ENCODE peak calls at places on chromosome 18, in eight cellular contexts. L, U, Y, Q, W, E, X and F are unnamed samples.

GRCh38 chr18:11749305-11749704 is 60.2 kb downstream of the GNAL start:
- DNase-seq in L (no peak), U (no peak), Y (no peak), Q (no peak), W (no peak), E (no peak), X (no peak), F (no peak)

GRCh38 chr18:10230072-10230471 is 224.4 kb upstream of the APCDD1 start:
- DNase-seq in L (no peak), U (no peak), Y (no peak), Q (peak; percentile 86), W (peak; percentile 6), E (no peak), X (no peak), F (no peak)

GRCh38 chr18:7173216-7173615 is 55.6 kb upstream of the LAMA1 start:
- DNase-seq in L (no peak), U (no peak), Y (no peak), Q (no peak), W (no peak), E (no peak), X (no peak), F (no peak)

GRCh38 chr18:59718108-59719057 is 21.2 kb upstream of the CCBE1 start:
- DNase-seq in L (no peak), U (no peak), Y (no peak), Q (peak; percentile 98), W (peak; percentile 33), E (no peak), X (no peak), F (no peak)

GRCh38 chr18:10928971-10929373 is 220.4 kb downstream of the PIEZO2 start:
- DNase-seq in L (no peak), U (no peak), Y (no peak), Q (no peak), W (no peak), E (no peak), X (no peak), F (no peak)

GRCh38 chr18:44149706-44150105 is 531.0 kb upstream of the SETBP1 start:
- DNase-seq in L (no peak), U (no peak), Y (no peak), Q (peak; percentile 60), W (no peak), E (no peak), X (no peak), F (no peak)

GRCh38 chr18:56973487-56973886 is 173.4 kb upstream of the BOD1L2 start:
- DNase-seq in L (no peak), U (no peak), Y (no peak), Q (peak; percentile 23), W (no peak), E (no peak), X (no peak), F (no peak)

GRCh38 chr18:3652380-3653262 is 202.6 kb downstream of the TGIF1 start:
- DNase-seq in L (no peak), U (no peak), Y (peak; percentile 70), Q (peak; percentile 99), W (peak; percentile 68), E (peak; percentile 79), X (no peak), F (no peak)

GRCh38 chr18:47409519-47409918 is 158.1 kb upstream of the SKOR2 start:
- DNase-seq in L (no peak), U (no peak), Y (no peak), Q (no peak), W (no peak), E (no peak), X (no peak), F (no peak)

GRCh38 chr18:44598514-44598913 is 82.2 kb upstream of the SETBP1 start:
- DNase-seq in L (no peak), U (no peak), Y (no peak), Q (no peak), W (no peak), E (no peak), X (no peak), F (no peak)

GRCh38 chr18:31203086-31203793 is 40.6 kb upstream of the DSC1 start:
- DNase-seq in L (no peak), U (peak; percentile 69), Y (peak; percentile 58), Q (no peak), W (no peak), E (peak; percentile 54), X (no peak), F (peak; percentile 80)

GRCh38 chr18:3902676-3903075 is 452.7 kb downstream of the TGIF1 start:
- DNase-seq in L (peak; percentile 9), U (no peak), Y (no peak), Q (no peak), W (no peak), E (no peak), X (no peak), F (no peak)

GRCh38 chr18:1011342-1011741 is 106.7 kb downstream of the ADCYAP1 start:
- DNase-seq in L (no peak), U (no peak), Y (no peak), Q (no peak), W (no peak), E (no peak), X (no peak), F (no peak)

GRCh38 chr18:55900380-55900779 is 312.4 kb upstream of the TCF4 start:
- DNase-seq in L (no peak), U (no peak), Y (no peak), Q (peak; percentile 53), W (no peak), E (no peak), X (no peak), F (no peak)

GRCh38 chr18:9643549-9643948 is 29.2 kb upstream of the PPP4R1 start:
- DNase-seq in L (peak; percentile 49), U (no peak), Y (no peak), Q (peak; percentile 98), W (no peak), E (no peak), X (no peak), F (no peak)

GRCh38 chr18:52723456-52724065 is 383.6 kb downstream of the DCC start:
- DNase-seq in L (peak; percentile 23), U (no peak), Y (no peak), Q (no peak), W (no peak), E (no peak), X (no peak), F (no peak)

GRCh38 chr18:46079336-46079735 is 7.3 kb upstream of the PSTPIP2 start:
- DNase-seq in L (no peak), U (no peak), Y (no peak), Q (no peak), W (no peak), E (no peak), X (no peak), F (no peak)

GRCh38 chr18:8847066-8847755 is 141.9 kb downstream of the MTCL1 start:
- DNase-seq in L (no peak), U (no peak), Y (no peak), Q (peak; percentile 45), W (no peak), E (no peak), X (no peak), F (no peak)

DNA sequence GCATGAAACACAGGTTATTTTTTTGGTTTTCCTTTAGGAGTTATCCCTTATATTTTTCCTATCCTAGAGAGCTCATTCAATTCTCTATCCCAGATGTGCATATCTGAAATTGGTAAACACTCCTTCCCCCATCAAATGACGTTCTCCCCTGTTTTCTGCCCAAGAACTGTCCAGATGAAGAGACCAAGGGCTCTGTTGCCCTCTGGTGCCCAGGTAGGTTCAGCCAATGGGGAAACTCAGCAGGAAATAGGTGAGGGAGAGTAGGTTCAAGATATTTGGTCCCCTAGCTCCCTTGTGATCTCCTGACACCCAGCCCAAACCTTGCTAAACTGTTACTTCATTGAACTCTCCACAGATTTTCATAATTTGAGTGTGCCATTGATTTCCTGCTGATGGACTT is 14.1 kb upstream of the INO80C start:
- DNase-seq in L (no peak), U (no peak), Y (no peak), Q (peak; percentile 3), W (no peak), E (peak; percentile 9), X (no peak), F (no peak)
- TF ChIP-seq CTCF in L (no peak), U (no peak), Y (no peak), Q (peak; percentile 35), W (no peak), E (peak; percentile 15), X (peak; percentile 67), F (no peak)

GRCh38 chr18:23578067-23578705 is 8.1 kb downstream of the NPC1 start:
- DNase-seq in L (no peak), U (no peak), Y (no peak), Q (no peak), W (no peak), E (no peak), X (no peak), F (no peak)
- H3K4me1 ChIP-seq in L (peaks cover 14% of the 10 kb centered on the region), U (peaks cover 47% of the 10 kb centered on the region), Y (peaks cover 6% of the 10 kb centered on the region), Q (peaks cover 31% of the 10 kb centered on the region), W (peaks cover 3% of the 10 kb centered on the region), E (peaks cover 5% of the 10 kb centered on the region), X (peaks cover 1% of the 10 kb centered on the region), F (peaks cover 74% of the 10 kb centered on the region)

GRCh38 chr18:48832961-48833700 is 117.6 kb downstream of the SMAD7 start:
- DNase-seq in L (peak; percentile 52), U (peak; percentile 78), Y (peak; percentile 74), Q (peak; percentile 81), W (no peak), E (peak; percentile 56), X (peak; percentile 46), F (peak; percentile 73)

GRCh38 chr18:48835119-48835518 is 115.6 kb downstream of the SMAD7 start:
- DNase-seq in L (no peak), U (peak; percentile 17), Y (no peak), Q (no peak), W (no peak), E (no peak), X (peak; percentile 35), F (peak; percentile 6)

GRCh38 chr18:48835745-48836191 is 115.0 kb downstream of the SMAD7 start:
- DNase-seq in L (no peak), U (peak; percentile 43), Y (no peak), Q (no peak), W (no peak), E (no peak), X (no peak), F (peak; percentile 30)

GRCh38 chr18:48834421-48835011 is 116.2 kb downstream of the SMAD7 start:
- DNase-seq in L (no peak), U (peak; percentile 89), Y (peak; percentile 69), Q (peak; percentile 84), W (peak; percentile 40), E (peak; percentile 59), X (peak; percentile 66), F (peak; percentile 85)

DNA sequence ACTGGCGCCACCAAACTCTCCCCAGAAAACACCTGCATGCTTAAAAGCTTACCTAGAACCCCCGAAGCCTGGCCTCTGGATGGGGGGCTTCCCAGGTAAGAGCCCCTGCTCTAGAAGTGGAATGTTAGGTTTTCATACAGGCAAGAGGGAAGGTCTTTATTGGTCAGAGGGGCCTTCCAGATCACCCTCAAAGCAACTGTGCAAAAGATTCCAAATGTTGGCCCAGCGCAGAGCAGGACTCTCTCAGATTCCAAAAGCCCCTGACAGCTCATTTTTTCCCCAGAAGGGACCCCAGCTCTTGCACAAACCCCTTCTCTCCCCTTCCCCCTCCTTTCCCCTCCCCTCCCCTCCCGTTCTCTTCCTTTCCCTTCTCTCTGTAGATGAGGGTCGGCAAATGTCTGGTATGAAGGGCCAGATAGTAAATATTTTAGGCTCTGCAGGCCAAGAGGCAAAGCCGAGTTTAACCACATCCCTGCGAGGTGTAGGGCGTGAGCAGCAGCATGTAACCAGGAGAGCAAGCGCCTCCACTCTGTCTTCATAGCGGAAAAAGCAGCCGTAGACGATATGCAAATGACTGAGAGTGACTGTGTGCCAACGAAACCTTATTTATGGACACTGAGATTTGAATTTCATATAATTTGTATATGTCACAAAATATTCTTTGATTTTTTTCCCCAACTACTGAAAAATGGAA is 116.9 kb downstream of the SMAD7 start:
- DNase-seq in L (no peak), U (peak; percentile 51), Y (peak; percentile 61), Q (peak; percentile 26), W (no peak), E (no peak), X (peak; percentile 33), F (peak; percentile 47)
- H3K4me3 ChIP-seq in L (no peak overlapping the region), U (peak overlapping the region; percentile 37), Y (no peak overlapping the region), Q (peak overlapping the region; percentile 51), W (no peak overlapping the region), E (no peak overlapping the region), X (no peak overlapping the region), F (peak overlapping the region; percentile 42)

GRCh38 chr18:64103979-64104378 is 44.9 kb downstream of the LINC00305 start:
- DNase-seq in L (peak; percentile 16), U (no peak), Y (no peak), Q (peak; percentile 37), W (no peak), E (no peak), X (no peak), F (no peak)
- TF ChIP-seq CTCF in L (peak; percentile 33), U (no peak), Y (no peak), Q (peak; percentile 64), W (no peak), E (no peak), X (no peak), F (no peak)